ENCODE peak calls at places on chromosomes 12 and 14, in ten cellular contexts. Y is left ventricle myocardium inferior, S is endothelial cell, Q is A549, T is sigmoid colon, W is astrocyte, C is thyroid gland, X is HFFc6, E is uterus, P is WTC11. M is an unnamed sample.

GRCh38 chr12:116666305-116666673 is 71.6 kb downstream of the SPRING1 start:
- DNase-seq in P (peak; percentile 27), Y (no peak), S (no peak), W (no peak), X (no peak), T (no peak), Q (no peak), C (no peak), E (no peak), M (no peak)

GRCh38 chr14:36441283-36441682 is 78.7 kb downstream of the NKX2-1 start:
- DNase-seq in C (no peak), Q (no peak), W (no peak), S (no peak), E (no peak), T (no peak), X (no peak), Y (no peak), P (no peak), M (no peak)

GRCh38 chr12:241266-241665 is 21.4 kb downstream of the SLC6A13 start:
- DNase-seq in Q (no peak), Y (no peak), W (no peak), C (no peak), T (no peak), S (no peak), X (no peak), P (no peak), E (no peak), M (no peak)

GRCh38 chr12:2266666-2267623 is 214.2 kb downstream of the CACNA1C start:
- DNase-seq in W (no peak), P (no peak), S (no peak), Y (no peak), X (no peak), C (no peak), Q (no peak), E (no peak), T (no peak), M (no peak)

GRCh38 chr14:41285193-41285748 is 321.4 kb upstream of the LRFN5 start:
- DNase-seq in T (no peak), Q (peak; percentile 5), X (no peak), Y (no peak), S (peak; percentile 61), E (no peak), P (peak; percentile 41), C (no peak), W (peak; percentile 3), M (peak; percentile 44)

GRCh38 chr14:24179961-24180726 is 8.3 kb downstream of the REC8 start:
- DNase-seq in T (no peak), P (no peak), W (peak; percentile 88), Y (no peak), S (no peak), C (peak; percentile 26), X (peak; percentile 83), E (peak; percentile 42), Q (no peak), M (no peak)

GRCh38 chr14:94089479-94089878 is 8.4 kb downstream of the IFI27L1 start:
- DNase-seq in T (no peak), S (no peak), E (no peak), W (peak; percentile 34), C (no peak), P (no peak), X (no peak), Q (no peak), Y (no peak), M (no peak)

GRCh38 chr14:69615471-69616407 is 4.3 kb downstream of the SUSD6 start:
- DNase-seq in Y (no peak), P (no peak), E (peak; percentile 84), W (peak; percentile 78), C (peak; percentile 77), X (peak; percentile 61), S (no peak), Q (no peak), T (peak; percentile 86), M (no peak)

GRCh38 chr12:132218915-132219314 is 74.7 kb downstream of the NOC4L start:
- DNase-seq in P (peak; percentile 63), E (no peak), W (no peak), S (peak; percentile 52), Q (peak; percentile 51), C (peak; percentile 35), X (no peak), T (no peak), Y (no peak), M (no peak)

GRCh38 chr12:52496590-52497071 is 3.6 kb upstream of the KRT6A start:
- DNase-seq in P (peak; percentile 42), Y (no peak), S (no peak), Q (peak; percentile 62), X (peak; percentile 53), W (peak; percentile 75), E (no peak), C (no peak), T (no peak), M (no peak)

GRCh38 chr12:44287545-44287944 is 451.7 kb downstream of the TMEM117 start:
- DNase-seq in Y (no peak), W (peak; percentile 22), X (no peak), C (no peak), Q (no peak), E (no peak), T (no peak), P (no peak), S (no peak), M (no peak)

GRCh38 chr12:52249041-52249461 is 16.0 kb downstream of the KRT7 start:
- DNase-seq in S (no peak), C (peak; percentile 98), E (no peak), P (no peak), X (no peak), W (no peak), T (peak; percentile 85), Q (peak; percentile 71), Y (peak; percentile 64), M (no peak)

GRCh38 chr12:43805149-43805856 is 814 bp downstream of the TWF1 start:
- DNase-seq in T (no peak), E (no peak), C (no peak), W (peak; percentile 6), S (no peak), Y (no peak), Q (peak; percentile 17), X (no peak), P (no peak), M (no peak)

GRCh38 chr14:70905316-70905715 is 1.9 kb upstream of the PCNX1 start:
- DNase-seq in Q (no peak), T (no peak), X (peak; percentile 31), S (no peak), W (no peak), P (no peak), C (no peak), Y (peak; percentile 74), E (peak; percentile 22), M (no peak)

GRCh38 chr14:96989293-96989692 is 192.1 kb downstream of the VRK1 start:
- DNase-seq in S (no peak), C (no peak), Q (no peak), T (no peak), Y (no peak), P (no peak), W (no peak), E (no peak), X (no peak), M (no peak)

GRCh38 chr12:46354111-46354798 is 18.3 kb downstream of the SLC38A2 start:
- DNase-seq in X (no peak), S (no peak), Q (no peak), P (no peak), Y (no peak), C (no peak), W (no peak), T (no peak), E (no peak), M (no peak)
- TF ChIP-seq CTCF in X (peak; percentile 47), S (no peak), Q (peak; percentile 25), P (no peak), Y (peak; percentile 35), C (no peak), W (no peak), T (no peak), E (peak; percentile 11), M (no peak)

DNA sequence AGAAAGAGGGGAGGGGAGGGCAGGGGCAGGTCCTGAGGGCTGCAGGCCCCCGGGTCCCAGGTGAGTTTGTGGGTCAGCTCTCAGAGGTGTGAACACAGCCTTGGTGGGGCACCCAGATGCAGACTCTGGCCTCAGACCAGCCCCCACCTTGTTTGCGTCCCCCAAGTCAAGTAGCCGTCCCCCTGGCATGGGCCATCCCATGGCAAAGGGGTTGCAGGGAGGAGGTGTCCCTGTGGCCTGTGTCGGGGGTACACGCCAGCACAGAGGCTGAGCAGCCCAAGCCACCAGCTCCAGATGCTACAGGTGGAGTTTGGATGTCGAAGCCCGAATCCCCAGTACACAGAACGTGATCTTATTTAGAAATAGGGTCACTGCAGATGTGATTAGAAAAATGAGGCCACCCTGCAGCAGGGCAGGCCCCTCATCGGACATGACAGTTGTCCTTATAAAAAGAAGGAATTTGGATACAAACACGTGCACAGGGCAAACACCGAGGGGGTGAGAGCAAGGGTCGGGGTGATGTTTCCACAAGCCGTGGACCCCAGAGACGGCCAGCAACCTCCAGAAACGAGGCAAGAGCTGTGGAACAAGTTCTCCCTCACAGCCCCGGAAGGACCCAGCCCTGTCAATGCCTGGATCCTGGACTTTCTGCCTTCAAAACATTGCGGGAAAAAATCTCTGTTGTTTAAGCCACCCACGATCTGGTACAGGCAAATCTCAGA is 141.2 kb upstream of the C14orf180 start:
- DNase-seq in S (no peak), W (no peak), C (no peak), X (no peak), Q (no peak), E (no peak), Y (peak; percentile 7), P (no peak), T (no peak), M (peak; percentile 18)
- TF ChIP-seq CTCF in S (no peak), W (no peak), C (no peak), X (no peak), Q (no peak), E (no peak), Y (no peak), P (no peak), T (no peak), M (no peak)

DNA sequence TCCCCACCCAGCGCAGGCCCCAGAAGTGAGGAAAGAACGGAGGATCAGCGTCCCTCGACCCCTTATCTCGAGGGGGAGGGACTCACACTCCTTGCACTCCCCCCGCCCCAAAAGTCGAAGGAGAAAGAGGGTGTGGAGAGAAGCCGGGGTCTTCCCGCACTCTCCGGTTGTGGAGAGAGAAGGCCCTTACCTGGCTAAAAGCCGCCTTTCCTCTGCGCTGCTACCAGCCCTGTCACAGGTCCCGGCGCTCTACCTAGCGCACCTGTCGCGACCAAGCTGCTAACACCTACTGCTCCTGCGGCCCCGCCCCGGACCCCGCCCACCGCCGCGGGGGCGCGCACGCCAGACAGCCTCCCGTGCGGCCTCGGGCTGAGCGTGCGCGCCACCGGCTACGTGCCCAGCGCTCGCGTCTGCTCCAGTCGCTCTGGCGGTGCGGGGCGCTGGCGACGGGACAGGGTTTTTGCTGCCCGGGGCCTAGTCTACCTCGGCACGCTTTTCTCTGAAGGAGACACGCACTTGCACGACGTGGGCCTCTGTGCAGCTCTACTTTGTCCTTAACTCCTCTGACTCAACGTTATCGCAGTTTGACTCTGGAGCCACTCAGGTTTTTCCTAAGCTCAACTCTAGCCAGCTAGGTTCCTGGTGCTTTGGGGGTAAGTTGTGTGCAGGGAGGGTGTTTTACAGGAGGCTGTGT is at the start of gene LIMA1:
- DNase-seq in Q (peak; percentile 86), E (peak; percentile 88), W (peak; percentile 74), P (peak; percentile 96), C (peak; percentile 96), S (peak; percentile 91), Y (peak; percentile 93), X (peak; percentile 82), T (peak; percentile 94), M (peak; percentile 80)
- TF ChIP-seq CTCF in Q (no peak), E (peak; percentile 66), W (peak; percentile 19), P (no peak), C (peak; percentile 48), S (no peak), Y (peak; percentile 66), X (peak; percentile 61), T (no peak), M (peak; percentile 65)

GRCh38 chr14:89336338-89336737 is 80.7 kb downstream of the FOXN3 start:
- DNase-seq in S (no peak), C (no peak), T (no peak), W (no peak), P (no peak), Q (peak; percentile 44), X (no peak), E (no peak), Y (no peak), M (no peak)
- TF ChIP-seq CTCF in S (peak; percentile 30), C (no peak), T (no peak), W (no peak), P (peak; percentile 13), Q (no peak), X (no peak), E (no peak), Y (peak; percentile 10), M (no peak)